ENCODE peak calls at places on chromosomes 13 and 19, in four cellular contexts. L, G, P and U are unnamed samples.

GRCh38 chr13:40096357-40096911 is 441.0 kb downstream of the COG6 start:
- DNase-seq in G (no peak), L (no peak), P (no peak), U (no peak)

GRCh38 chr13:84641491-84641890 is 759.2 kb upstream of the SLITRK1 start:
- DNase-seq in L (no peak), G (no peak), P (no peak), U (no peak)

GRCh38 chr19:5041168-5042038 is 72.5 kb downstream of the KDM4B start:
- DNase-seq in L (no peak), G (no peak), P (no peak), U (no peak)

GRCh38 chr19:41706741-41707501 is 1.5 kb upstream of the CEACAM5 start:
- DNase-seq in P (peak), G (peak), L (peak), U (peak)

GRCh38 chr19:54364775-54365257 is at the start of gene LAIR1:
- DNase-seq in P (no peak), G (no peak), L (no peak), U (no peak)

GRCh38 chr19:33887891-33888290 is 91.2 kb downstream of the KCTD15 start:
- DNase-seq in P (no peak), L (no peak), G (no peak), U (no peak)

GRCh38 chr13:83798731-83799130 is 83.5 kb downstream of the SLITRK1 start:
- DNase-seq in L (no peak), G (no peak), P (no peak), U (no peak)

GRCh38 chr19:10836478-10837325 is 690 bp upstream of the TMED1 start:
- DNase-seq in L (no peak), G (no peak), P (peak), U (no peak)

GRCh38 chr19:13002389-13002898 is 7.2 kb downstream of the NFIX start:
- DNase-seq in L (no peak), G (no peak), P (no peak), U (peak)

GRCh38 chr19:46481187-46481586 is 9.8 kb upstream of the PNMA8A start:
- DNase-seq in P (no peak), L (no peak), G (no peak), U (no peak)

GRCh38 chr19:29823581-29824330 is 12.0 kb downstream of the CCNE1 start:
- DNase-seq in G (no peak), P (no peak), L (no peak), U (no peak)

GRCh38 chr13:93260591-93260990 is 34.0 kb downstream of the GPC6 start:
- DNase-seq in P (no peak), G (no peak), L (no peak), U (no peak)

GRCh38 chr13:48532146-48532472 is 771 bp downstream of the RCBTB2 start:
- DNase-seq in P (no peak), G (no peak), L (peak), U (no peak)

GRCh38 chr13:46386996-46387851 is at the start of gene RUBCNL:
- DNase-seq in L (no peak), G (peak), P (peak), U (peak)

GRCh38 chr19:40445945-40446784 is 2.0 kb upstream of the SERTAD3 start:
- DNase-seq in P (peak), G (peak), L (no peak), U (no peak)
- TF ChIP-seq NRF1 in P (peak), G (no peak), L (no peak), U (no peak)

GRCh38 chr13:59730026-59730425 is 433.7 kb downstream of the DIAPH3 start:
- DNase-seq in L (no peak), G (no peak), P (no peak), U (no peak)

GRCh38 chr13:59728896-59729545 is 434.7 kb downstream of the DIAPH3 start:
- DNase-seq in G (no peak), L (no peak), P (no peak), U (peak)

DNA sequence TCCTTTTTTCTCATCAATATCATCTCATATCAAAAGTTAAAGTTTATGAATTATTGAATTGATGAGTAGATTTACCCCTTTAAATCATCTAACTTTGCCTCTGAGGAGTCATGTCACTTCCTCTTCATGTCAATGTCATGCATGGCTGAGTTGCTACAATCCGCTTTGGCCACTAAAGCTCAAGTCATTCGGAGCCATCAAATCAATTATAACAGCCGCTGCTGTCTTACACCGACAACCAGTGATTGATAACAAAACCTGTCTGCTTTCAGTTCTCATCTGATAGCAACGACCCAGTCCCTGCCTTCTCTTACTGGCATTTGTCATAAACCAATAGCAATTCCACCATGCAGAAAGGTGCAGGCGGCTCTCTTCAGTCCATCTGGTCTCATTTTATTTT is 429.3 kb downstream of the DIAPH3 start:
- DNase-seq in P (no peak), G (no peak), L (peak), U (no peak)
- TF ChIP-seq SIN3A in P (no peak), G (no peak), L (no peak), U (no peak)

GRCh38 chr19:2036424-2036823 is 14.6 kb downstream of the MKNK2 start:
- DNase-seq in P (no peak), L (no peak), G (no peak), U (no peak)

GRCh38 chr19:2033115-2033824 is 17.8 kb upstream of the BTBD2 start:
- DNase-seq in G (no peak), L (no peak), P (no peak), U (no peak)

GRCh38 chr19:2035590-2035991 is 15.5 kb downstream of the MKNK2 start:
- DNase-seq in G (peak), P (no peak), L (no peak), U (no peak)

GRCh38 chr19:2033825-2034159 is 17.3 kb downstream of the MKNK2 start:
- DNase-seq in L (no peak), P (no peak), G (peak), U (no peak)

GRCh38 chr19:2034729-2035589 is 16.1 kb downstream of the MKNK2 start:
- DNase-seq in L (no peak), P (peak), G (peak), U (peak)
- TF ChIP-seq RAD21 in L (no peak), P (no peak), G (no peak), U (no peak)

DNA sequence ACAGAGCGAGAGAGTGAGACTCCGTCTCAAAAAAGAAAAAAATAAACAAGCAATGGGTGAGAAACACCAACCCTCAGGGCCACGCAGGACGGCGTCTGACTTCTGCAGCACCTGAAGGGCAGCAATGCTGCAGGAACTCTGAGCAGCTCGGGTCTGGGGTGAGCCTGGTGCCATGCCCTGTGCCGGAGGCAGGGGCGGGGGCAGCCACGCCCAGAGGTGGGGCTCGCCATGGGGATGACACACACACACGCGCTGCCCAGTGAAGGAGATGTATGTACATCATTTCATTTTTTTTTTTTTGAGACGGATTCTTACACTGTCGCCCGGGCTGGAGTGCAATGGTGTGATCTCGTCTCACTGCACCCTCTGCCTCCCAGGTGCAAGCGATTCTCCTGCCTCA is 24.3 kb downstream of the GPX4 start:
- DNase-seq in P (no peak), G (no peak), L (no peak), U (no peak)
- TF ChIP-seq NRF1 in P (no peak), G (no peak), L (no peak), U (no peak)

DNA sequence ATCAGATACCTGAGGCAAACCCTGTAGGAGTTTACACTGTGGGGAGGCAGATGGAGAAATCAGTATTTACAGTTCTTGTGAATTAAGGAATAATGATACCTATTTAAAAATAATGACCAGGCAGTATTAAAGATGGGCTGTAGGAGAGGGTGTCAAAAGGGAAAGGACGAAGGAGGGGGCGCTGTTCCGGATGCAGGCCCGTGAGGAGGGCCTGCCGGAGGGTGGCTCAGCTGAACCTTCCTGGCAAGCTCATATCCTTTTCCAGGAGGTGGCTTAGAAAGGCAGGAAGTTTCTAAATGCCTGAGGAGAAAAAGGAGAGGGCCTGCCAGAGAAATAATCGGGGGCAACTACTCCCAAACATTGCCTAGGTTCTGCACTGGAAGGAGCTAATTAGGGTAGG is 46.6 kb downstream of the MBNL2 start:
- DNase-seq in L (no peak), P (no peak), G (no peak), U (no peak)
- TF ChIP-seq SIN3A in L (no peak), P (no peak), G (no peak), U (no peak)

GRCh38 chr13:110264685-110265275 is 42.2 kb downstream of the COL4A1 start:
- DNase-seq in G (peak), L (no peak), P (no peak), U (no peak)
- TF ChIP-seq RAD21 in G (no peak), L (no peak), P (no peak), U (no peak)

DNA sequence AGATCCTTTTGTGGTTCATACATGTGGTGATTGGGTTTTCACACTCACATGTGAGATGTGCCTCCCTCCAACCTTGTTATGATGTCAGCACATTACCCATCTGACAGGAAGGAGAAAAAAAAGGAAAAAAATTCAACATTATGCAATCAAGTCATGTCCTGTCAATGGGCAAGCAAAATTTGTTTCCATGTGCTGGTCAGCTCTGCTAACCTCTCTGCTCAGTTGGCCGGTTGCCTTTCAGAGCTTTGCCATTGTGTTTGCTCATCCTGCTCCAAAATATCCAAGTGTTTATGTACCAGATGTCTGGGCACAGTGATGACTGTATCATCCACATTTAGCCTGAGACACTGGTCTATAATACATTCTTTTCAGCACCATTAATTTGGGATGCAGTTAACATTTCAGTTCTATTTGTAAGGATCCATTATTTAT is 27.0 kb upstream of the METTL21C start:
- DNase-seq in L (no peak), P (no peak), G (no peak), U (no peak)
- TF ChIP-seq NRF1 in L (no peak), P (no peak), G (no peak), U (no peak)

DNA sequence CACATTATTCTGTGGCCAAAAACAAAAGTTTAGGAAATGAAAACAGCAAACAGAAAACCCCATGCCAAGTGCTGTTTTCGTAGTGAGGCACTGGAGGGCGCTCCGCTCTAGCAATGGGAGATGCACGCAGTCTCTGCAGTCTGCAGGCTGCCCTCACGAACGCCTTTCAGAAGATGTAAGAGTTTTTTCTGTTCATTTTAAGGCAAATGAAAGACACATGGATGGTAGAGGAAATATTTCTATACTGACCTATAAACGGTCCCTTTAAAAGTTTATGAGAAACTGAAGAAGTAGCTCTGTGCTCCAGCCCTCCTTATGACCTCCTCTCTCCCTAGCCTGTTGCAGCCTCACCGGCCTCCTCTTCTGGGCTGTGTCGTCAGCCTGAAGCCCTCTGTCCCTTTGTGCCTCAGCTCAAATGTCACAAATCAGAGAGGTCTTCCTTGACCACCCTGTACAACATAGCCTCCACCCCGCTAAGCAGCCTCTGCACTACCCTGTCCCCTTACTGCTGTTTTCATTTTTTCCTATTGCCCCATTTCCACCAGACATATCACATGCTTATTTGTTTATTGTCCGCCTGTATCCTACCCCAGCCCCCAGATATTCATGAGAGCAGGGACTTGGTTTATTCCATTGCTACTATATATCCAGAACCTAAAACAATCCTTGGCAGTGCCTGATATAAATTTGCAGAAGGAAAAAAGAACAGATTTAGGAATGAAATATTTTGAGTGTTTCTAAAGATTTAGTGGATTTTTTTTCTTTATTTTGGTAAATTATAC is 116.4 kb downstream of the TM9SF2 start:
- DNase-seq in L (no peak), P (peak), G (peak), U (peak)
- TF ChIP-seq SIN3A in L (no peak), P (no peak), G (no peak), U (no peak)

GRCh38 chr19:14091885-14092462 is 1.4 kb upstream of the SAMD1 start:
- DNase-seq in G (peak), P (peak), L (no peak), U (no peak)
- TF ChIP-seq RAD21 in G (peak), P (no peak), L (no peak), U (no peak)

GRCh38 chr13:68375004-68375403 is 1144.9 kb upstream of the PCDH9 start:
- DNase-seq in P (no peak), L (no peak), G (no peak), U (no peak)

GRCh38 chr13:68368922-68369321 is 1138.8 kb upstream of the PCDH9 start:
- DNase-seq in P (no peak), L (no peak), G (no peak), U (no peak)

GRCh38 chr13:68369739-68370138 is 1139.6 kb upstream of the PCDH9 start:
- DNase-seq in L (no peak), G (no peak), P (no peak), U (no peak)
- TF ChIP-seq NRF1 in L (no peak), G (no peak), P (no peak), U (no peak)